ENCODE peak calls at places on chromosomes 2 and 18, in nine cellular contexts. T is lower leg skin, A is heart left ventricle, N is adrenal gland, H is stomach, L is IMR-90, I is GM12878, S is breast epithelium, Q is esophagus squamous epithelium. W is an unnamed sample.
A peak's percentile ranks its signal among the peaks of the same experiment; 100 is the strongest.

GRCh38 chr2:18752667-18753422 is 163.5 kb upstream of the NT5C1B start:
- DNase-seq in T (no peak), A (no peak), N (no peak), H (no peak), L (peak; percentile 24), I (no peak), S (no peak), Q (no peak), W (no peak)

GRCh38 chr2:133836691-133837090 is 268.4 kb upstream of the NCKAP5 start:
- DNase-seq in T (no peak), A (no peak), N (no peak), H (no peak), L (peak; percentile 70), I (no peak), S (no peak), Q (no peak), W (no peak)

GRCh38 chr2:233424028-233424951 is 70.0 kb downstream of the DGKD start:
- DNase-seq in T (peak; percentile 88), A (peak; percentile 83), N (peak; percentile 78), H (peak; percentile 87), L (no peak), I (no peak), S (peak; percentile 93), Q (no peak), W (peak; percentile 76)

GRCh38 chr18:57267368-57267767 is 85.0 kb upstream of the ST8SIA3 start:
- DNase-seq in T (no peak), A (no peak), N (no peak), H (no peak), L (no peak), I (no peak), S (no peak), Q (no peak), W (no peak)

GRCh38 chr2:10361220-10361588 is 58.5 kb downstream of the HPCAL1 start:
- DNase-seq in T (no peak), A (no peak), N (no peak), H (no peak), L (peak; percentile 36), I (no peak), S (no peak), Q (no peak), W (no peak)

GRCh38 chr18:5620284-5620683 is 76.5 kb upstream of the EPB41L3 start:
- DNase-seq in T (no peak), A (no peak), N (no peak), H (no peak), L (peak; percentile 60), I (no peak), S (no peak), Q (no peak), W (no peak)

GRCh38 chr2:3451926-3452671 is 67.2 kb downstream of the ADI1 start:
- DNase-seq in T (peak; percentile 78), A (no peak), N (peak; percentile 40), H (peak; percentile 16), L (no peak), I (no peak), S (no peak), Q (no peak), W (peak; percentile 94)

GRCh38 chr18:70047931-70048603 is 100.4 kb upstream of the CD226 start:
- DNase-seq in T (no peak), A (no peak), N (no peak), H (no peak), L (peak; percentile 36), I (no peak), S (no peak), Q (no peak), W (no peak)

DNA sequence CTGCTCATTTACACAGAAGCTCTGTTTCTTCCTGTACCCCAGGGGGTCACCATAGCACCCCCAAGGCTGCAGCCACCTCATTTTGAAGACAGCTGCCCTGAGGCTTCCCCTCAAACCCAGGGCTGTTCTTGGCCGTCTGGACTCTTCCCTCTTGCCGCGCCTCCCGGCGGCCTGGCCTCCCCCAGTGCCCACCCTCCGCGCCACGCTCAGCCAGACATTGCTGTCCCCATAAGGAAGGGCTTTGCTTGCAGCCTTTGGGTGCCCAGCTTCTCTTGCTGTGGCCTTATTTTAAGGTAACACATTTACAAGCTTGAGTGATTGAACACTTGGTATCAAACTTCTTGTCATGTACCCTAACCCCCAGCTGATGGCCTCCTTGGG is 79.0 kb downstream of the STPG4 start:
- DNase-seq in T (no peak), A (no peak), N (no peak), H (no peak), L (no peak), I (no peak), S (no peak), Q (no peak), W (no peak)
- TF ChIP-seq POLR2A in T (no peak), A (no peak), N (no peak), H (no peak), L (no peak), I (no peak), S (no peak), Q (no peak), W (no peak)

DNA sequence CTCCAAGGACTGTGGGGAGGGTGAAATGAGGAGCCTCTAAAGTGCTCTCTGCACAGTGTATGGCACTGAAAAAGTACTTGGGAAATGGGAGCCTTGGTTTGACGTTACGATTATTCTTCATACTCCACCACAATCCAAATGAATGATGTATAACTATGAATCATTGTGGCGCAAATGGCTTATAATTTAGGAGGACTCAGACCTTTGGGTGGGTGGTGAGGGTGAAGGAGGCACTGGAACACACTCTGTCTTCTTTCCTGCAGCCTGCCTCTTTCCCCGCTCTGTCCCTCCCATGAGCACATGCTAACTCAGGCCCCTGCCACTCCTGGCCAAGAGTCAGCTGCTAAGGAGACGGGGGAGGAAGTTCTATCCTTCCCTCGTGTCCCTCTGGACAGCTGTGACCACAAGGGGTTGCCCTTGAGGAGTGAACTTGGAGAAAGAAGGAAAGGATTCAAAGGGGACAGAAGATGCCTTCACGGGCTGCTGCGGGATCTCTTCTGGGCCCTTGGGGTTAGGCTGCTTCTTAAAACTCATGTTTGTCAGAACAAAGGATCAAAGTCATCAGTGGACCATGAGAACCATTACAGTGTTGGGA is 36.5 kb downstream of the POLR1A start:
- DNase-seq in T (peak; percentile 68), A (peak; percentile 68), N (peak; percentile 41), H (no peak), L (no peak), I (no peak), S (no peak), Q (no peak), W (no peak)
- TF ChIP-seq CTCF in T (no peak), A (no peak), N (no peak), H (no peak), L (no peak), I (no peak), S (no peak), Q (no peak), W (no peak)

GRCh38 chr2:222649801-222650200 is 6.1 kb downstream of the FARSB start:
- DNase-seq in T (no peak), A (no peak), N (no peak), H (no peak), L (no peak), I (no peak), S (no peak), Q (no peak), W (no peak)

GRCh38 chr2:222655406-222655747 is 515 bp downstream of the FARSB start:
- DNase-seq in T (no peak), A (no peak), N (no peak), H (no peak), L (peak; percentile 23), I (no peak), S (no peak), Q (no peak), W (no peak)

GRCh38 chr2:222653280-222653679 is 2.6 kb downstream of the FARSB start:
- DNase-seq in T (no peak), A (no peak), N (no peak), H (no peak), L (no peak), I (no peak), S (no peak), Q (no peak), W (no peak)

GRCh38 chr2:222651721-222652420 is 4.0 kb downstream of the FARSB start:
- DNase-seq in T (no peak), A (no peak), N (no peak), H (no peak), L (peak; percentile 28), I (no peak), S (no peak), Q (no peak), W (no peak)

GRCh38 chr2:222652856-222653255 is 3.0 kb downstream of the FARSB start:
- DNase-seq in T (no peak), A (no peak), N (no peak), H (no peak), L (no peak), I (no peak), S (no peak), Q (no peak), W (no peak)
- TF ChIP-seq POLR2A in T (no peak), A (no peak), N (no peak), H (no peak), L (no peak), I (no peak), S (no peak), Q (no peak), W (no peak)

GRCh38 chr18:36185157-36185556 is 2.1 kb upstream of the MOCOS start:
- DNase-seq in T (peak; percentile 32), A (no peak), N (no peak), H (no peak), L (no peak), I (no peak), S (no peak), Q (no peak), W (no peak)

GRCh38 chr18:36185901-36186460 is 1.3 kb upstream of the MOCOS start:
- DNase-seq in T (peak; percentile 73), A (no peak), N (no peak), H (no peak), L (no peak), I (no peak), S (no peak), Q (no peak), W (no peak)

GRCh38 chr18:36187138-36187825 is at the start of gene MOCOS:
- DNase-seq in T (peak; percentile 95), A (peak; percentile 84), N (peak; percentile 80), H (peak; percentile 89), L (peak; percentile 42), I (no peak), S (peak; percentile 68), Q (no peak), W (peak; percentile 82)

GRCh38 chr18:36187826-36188721 is 777 bp downstream of the MOCOS start:
- DNase-seq in T (peak; percentile 86), A (peak; percentile 31), N (peak; percentile 91), H (peak; percentile 30), L (peak; percentile 19), I (no peak), S (no peak), Q (no peak), W (no peak)

DNA sequence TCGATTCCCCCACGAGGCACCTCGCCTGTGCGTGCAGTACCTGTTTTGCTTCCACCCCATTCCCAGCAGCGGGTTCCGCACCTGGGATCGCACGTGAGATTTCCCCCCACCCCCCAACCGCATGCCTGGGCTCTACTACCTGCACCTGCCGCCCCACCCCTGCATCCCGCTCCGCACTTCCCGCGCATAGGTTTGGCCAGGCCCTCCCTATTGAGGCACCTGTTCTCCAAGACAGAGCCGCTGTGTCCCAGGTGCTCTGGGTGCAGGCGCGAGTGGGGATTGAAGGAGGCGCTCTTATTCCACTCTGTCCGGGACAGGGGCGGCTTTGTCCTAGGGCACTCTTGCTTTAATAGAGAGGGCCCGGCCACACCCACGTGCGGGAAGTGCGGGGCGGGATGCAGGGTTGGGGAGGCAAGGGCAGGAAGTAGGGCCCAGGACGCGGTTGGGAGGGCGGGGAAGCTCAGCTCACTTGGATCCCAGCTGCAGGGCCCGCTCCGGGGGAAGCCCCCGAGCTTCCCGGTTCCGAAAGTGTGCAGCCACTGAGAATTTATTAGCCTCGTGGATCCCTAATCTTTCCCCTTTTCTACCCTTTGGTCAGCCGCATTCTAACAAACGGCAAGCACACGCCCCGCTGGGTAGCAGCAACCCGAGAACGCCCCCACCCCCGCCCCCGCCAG is 698 bp upstream of the MOCOS start:
- DNase-seq in T (peak; percentile 86), A (peak; percentile 36), N (peak; percentile 68), H (peak; percentile 40), L (no peak), I (no peak), S (no peak), Q (no peak), W (peak; percentile 38)
- TF ChIP-seq CTCF in T (no peak), A (no peak), N (no peak), H (no peak), L (no peak), I (no peak), S (no peak), Q (peak; percentile 5), W (no peak)